ENCODE peak calls at places on chromosomes 1 and 21, in four cellular contexts. A is colonic mucosa, U is AG09309, K is heart right ventricle. Y is an unnamed sample.
A peak's percentile ranks its signal among the peaks of the same experiment; 100 is the strongest.

GRCh38 chr1:217889401-217889800 is 258.3 kb downstream of the SPATA17 start:
- DNase-seq in A (no peak), U (no peak), K (peak; percentile 14), Y (no peak)

GRCh38 chr1:46188295-46189030 is 9.8 kb downstream of the POMGNT1 start:
- DNase-seq in A (peak; percentile 74), U (no peak), K (no peak), Y (no peak)

GRCh38 chr1:20014153-20014552 is 34.7 kb upstream of the PLA2G2A start:
- DNase-seq in A (no peak), U (no peak), K (no peak), Y (no peak)

GRCh38 chr1:233240839-233241682 is 54.5 kb downstream of the PCNX2 start:
- DNase-seq in A (peak; percentile 76), U (no peak), K (peak; percentile 54), Y (no peak)

GRCh38 chr1:175188936-175189335 is 3.6 kb downstream of the KIAA0040 start:
- DNase-seq in A (peak; percentile 47), U (no peak), K (no peak), Y (no peak)

GRCh38 chr1:246803891-246804290 is 79.7 kb downstream of the SCCPDH start:
- DNase-seq in A (no peak), U (no peak), K (no peak), Y (no peak)

GRCh38 chr1:77538956-77539509 is 143.4 kb downstream of the ZZZ3 start:
- DNase-seq in A (no peak), U (peak; percentile 70), K (no peak), Y (peak; percentile 85)

GRCh38 chr1:69919922-69920273 is 285.5 kb downstream of the LRRC40 start:
- DNase-seq in A (no peak), U (no peak), K (no peak), Y (no peak)

GRCh38 chr1:117284408-117285215 is 73.9 kb upstream of the VTCN1 start:
- DNase-seq in A (peak; percentile 19), U (peak; percentile 53), K (no peak), Y (peak; percentile 28)

GRCh38 chr1:212566522-212567479 is 41.8 kb upstream of the ATF3 start:
- DNase-seq in A (peak; percentile 60), U (no peak), K (no peak), Y (peak; percentile 71)
- H3K4me3 ChIP-seq in A (peak overlapping the region; percentile 29), U (peak overlapping the region; percentile 33), K (peak overlapping the region; percentile 5), Y (peak overlapping the region; percentile 42)

GRCh38 chr1:228737613-228738012 is 2.3 kb downstream of the RHOU start:
- DNase-seq in A (no peak), U (no peak), K (no peak), Y (no peak)
- H3K4me3 ChIP-seq in A (peak overlapping the region; percentile 80), U (no peak overlapping the region), K (no peak overlapping the region), Y (no peak overlapping the region)

DNA sequence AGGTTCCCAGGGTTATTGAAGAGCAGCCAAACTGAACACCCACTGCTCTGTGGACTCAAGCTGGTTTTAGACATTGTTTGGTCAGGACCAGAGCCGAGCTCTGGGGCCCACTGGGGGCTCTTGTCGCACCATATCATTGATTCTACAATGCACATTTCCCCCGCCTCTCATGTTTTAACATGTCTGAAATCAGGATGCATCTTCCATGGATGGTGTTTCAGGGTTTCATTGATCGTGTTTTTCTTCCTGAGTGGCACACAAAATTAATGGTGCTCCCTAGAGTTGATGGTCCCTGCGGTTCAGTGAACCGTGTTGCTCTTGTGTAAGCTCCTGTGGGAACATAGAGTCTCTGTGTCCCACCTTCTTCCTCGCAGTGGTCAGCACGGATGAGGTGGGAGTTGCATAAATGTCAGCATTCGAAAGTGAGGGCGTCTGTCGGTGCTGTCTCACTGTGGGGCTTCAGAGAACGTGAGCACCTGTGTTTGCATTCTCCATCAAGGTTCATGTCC is 38.3 kb downstream of the GALNT2 start:
- DNase-seq in A (no peak), U (no peak), K (no peak), Y (no peak)
- H3K4me3 ChIP-seq in A (no peak overlapping the region), U (no peak overlapping the region), K (no peak overlapping the region), Y (peak overlapping the region; percentile 11)

DNA sequence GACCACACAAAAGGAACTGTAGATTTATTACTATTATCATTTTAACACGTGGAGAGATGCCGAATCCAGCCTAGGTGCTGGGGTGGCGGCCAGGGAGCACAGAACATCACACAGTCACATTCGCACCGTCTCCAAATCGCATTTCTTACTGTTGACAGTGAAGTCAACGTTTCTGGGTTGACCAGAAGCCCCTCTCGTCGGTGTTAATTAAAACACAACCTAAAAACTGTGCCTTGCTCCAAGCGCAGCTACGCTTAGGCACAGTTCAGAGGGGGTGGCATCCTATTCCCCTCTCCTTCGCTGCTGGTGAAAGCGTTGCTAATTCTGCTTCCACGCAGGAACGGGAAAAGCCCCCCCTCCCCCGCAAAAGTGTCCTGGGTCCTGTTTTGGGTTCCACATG is 4.1 kb downstream of the RIPK4 start:
- DNase-seq in A (no peak), U (no peak), K (no peak), Y (no peak)
- H3K4me3 ChIP-seq in A (no peak overlapping the region), U (no peak overlapping the region), K (no peak overlapping the region), Y (no peak overlapping the region)

GRCh38 chr1:180805316-180805715 is 107.4 kb upstream of the KIAA1614 start:
- DNase-seq in A (no peak), U (no peak), K (no peak), Y (no peak)
- H3K4me3 ChIP-seq in A (no peak overlapping the region), U (no peak overlapping the region), K (no peak overlapping the region), Y (no peak overlapping the region)

DNA sequence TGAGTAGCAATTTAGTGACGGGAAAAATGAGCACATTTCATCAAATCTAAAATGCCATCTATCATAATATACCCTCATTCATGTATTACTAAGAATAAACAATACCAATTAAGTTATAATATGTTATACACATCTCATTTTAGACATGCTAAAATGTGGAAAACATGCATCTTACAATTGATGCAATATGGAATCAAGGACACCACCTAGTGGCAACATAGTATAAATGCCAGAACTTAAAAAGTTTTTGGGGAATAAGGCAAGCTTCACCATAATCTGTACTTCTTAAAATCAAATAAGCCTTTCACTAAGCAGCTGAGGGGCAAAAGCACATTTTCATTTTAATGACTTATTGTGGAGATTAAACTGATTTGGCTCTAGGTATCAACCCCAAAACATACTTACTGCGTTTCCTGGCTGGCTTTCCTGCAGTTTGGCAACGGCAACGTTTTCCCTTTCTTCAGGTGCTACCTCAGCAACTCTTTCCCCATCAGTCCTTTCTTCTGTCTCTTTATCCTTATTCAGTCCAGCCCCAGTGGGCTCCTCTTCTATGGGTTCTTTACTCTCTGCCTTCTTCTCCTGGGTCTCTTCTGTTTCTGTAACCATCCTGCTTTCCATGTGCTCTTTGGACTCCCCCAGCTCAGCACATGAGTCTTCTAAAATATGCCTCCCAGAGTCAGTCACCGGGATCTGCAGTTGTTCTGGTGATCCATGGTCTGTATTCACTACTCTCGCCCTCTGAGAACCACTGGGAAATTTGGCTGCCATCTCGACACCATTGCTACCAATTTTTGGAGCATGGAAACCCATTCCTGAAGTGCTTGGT is 11.4 kb downstream of the SDE2 start:
- DNase-seq in A (no peak), U (no peak), K (no peak), Y (no peak)
- H3K4me3 ChIP-seq in A (no peak overlapping the region), U (no peak overlapping the region), K (no peak overlapping the region), Y (no peak overlapping the region)

GRCh38 chr1:214290399-214291037 is 9.6 kb downstream of the SMYD2 start:
- DNase-seq in A (no peak), U (no peak), K (no peak), Y (no peak)
- H3K4me3 ChIP-seq in A (no peak overlapping the region), U (no peak overlapping the region), K (no peak overlapping the region), Y (no peak overlapping the region)